ENCODE peak calls at places on chromosome 1, in five cellular contexts. C, A, Z, S and L are unnamed samples. For H3K36me3, the result is how much of the 10 kb centered on the place peaks cover.

GRCh38 chr1:245656189-245656717 is 501.5 kb downstream of the KIF26B start:
- DNase-seq in S (no peak), C (no peak), A (no peak), Z (no peak), L (no peak)

GRCh38 chr1:162230096-162230495 is 146.6 kb downstream of the SPATA46 start:
- DNase-seq in Z (no peak), S (no peak), C (peak), A (no peak), L (no peak)

GRCh38 chr1:245863566-245864184 is 643.4 kb downstream of the SMYD3 start:
- DNase-seq in S (no peak), C (no peak), Z (no peak), A (no peak), L (no peak)

GRCh38 chr1:29632436-29633270 is 396.3 kb downstream of the PTPRU start:
- DNase-seq in C (no peak), S (no peak), A (peak), Z (no peak), L (no peak)

GRCh38 chr1:207463021-207463420 is 8.9 kb downstream of the CR2 start:
- DNase-seq in A (no peak), C (peak), Z (no peak), S (no peak), L (no peak)

GRCh38 chr1:15966081-15966955 is 9.6 kb downstream of the ZBTB17 start:
- DNase-seq in S (no peak), C (no peak), Z (no peak), A (peak), L (peak)

GRCh38 chr1:63747445-63747844 is 26.4 kb upstream of the ROR1 start:
- DNase-seq in Z (no peak), S (no peak), C (no peak), A (no peak), L (no peak)

GRCh38 chr1:172761581-172762025 is 102.7 kb downstream of the FASLG start:
- DNase-seq in S (no peak), C (peak), A (no peak), Z (no peak), L (no peak)

GRCh38 chr1:152866321-152866720 is 6.5 kb downstream of the LCE7A start:
- DNase-seq in Z (no peak), C (no peak), A (no peak), S (no peak), L (no peak)

GRCh38 chr1:53732912-53733317 is 6.0 kb downstream of the GLIS1 start:
- DNase-seq in Z (no peak), A (no peak), C (peak), S (no peak), L (no peak)

GRCh38 chr1:36223373-36223995 is 759 bp upstream of the THRAP3 start:
- DNase-seq in A (peak), Z (no peak), C (peak), S (peak), L (peak)

GRCh38 chr1:152658649-152659048 is 4.5 kb upstream of the LCE2D start:
- DNase-seq in A (no peak), C (no peak), Z (no peak), S (no peak), L (no peak)

GRCh38 chr1:55552636-55553035 is 337.5 kb upstream of the USP24 start:
- DNase-seq in Z (no peak), A (no peak), S (no peak), C (no peak), L (no peak)

GRCh38 chr1:64744492-64745180 is at the start of gene RAVER2:
- DNase-seq in S (no peak), Z (peak), A (peak), C (peak), L (peak)

GRCh38 chr1:61270761-61271411 is 188.5 kb downstream of the NFIA start:
- DNase-seq in Z (no peak), C (no peak), A (no peak), S (no peak), L (no peak)

GRCh38 chr1:1340185-1340584 is 9.0 kb downstream of the DVL1 start:
- DNase-seq in A (no peak), C (no peak), S (no peak), Z (no peak), L (no peak)

GRCh38 chr1:53166912-53167311 is 24.5 kb upstream of the SLC1A7 start:
- DNase-seq in S (no peak), Z (no peak), A (no peak), C (no peak), L (no peak)

GRCh38 chr1:62040450-62040849 is 154.2 kb upstream of the L1TD1 start:
- DNase-seq in S (no peak), Z (no peak), A (no peak), C (no peak), L (no peak)

GRCh38 chr1:111856411-111857135 is 100.9 kb downstream of the DDX20 start:
- DNase-seq in A (no peak), Z (no peak), C (no peak), S (no peak), L (no peak)

GRCh38 chr1:111512132-111512874 is 8.9 kb upstream of the ADORA3 start:
- DNase-seq in Z (no peak), C (no peak), S (no peak), A (no peak), L (no peak)

GRCh38 chr1:234326493-234327366 is 46.5 kb upstream of the COA6 start:
- DNase-seq in C (peak), Z (no peak), A (no peak), S (no peak), L (peak)

GRCh38 chr1:207713529-207713928 is 38.3 kb upstream of the CD46 start:
- DNase-seq in C (no peak), S (no peak), A (no peak), Z (no peak), L (peak)

GRCh38 chr1:2789986-2790581 is 11.4 kb downstream of the TTC34 start:
- DNase-seq in Z (no peak), S (no peak), A (peak), C (no peak), L (no peak)

GRCh38 chr1:2853711-2854110 is 52.2 kb upstream of the TTC34 start:
- DNase-seq in Z (no peak), A (no peak), C (no peak), S (no peak), L (no peak)

GRCh38 chr1:225554216-225554812 is 98.6 kb downstream of the ENAH start:
- DNase-seq in A (no peak), S (no peak), Z (no peak), C (peak), L (no peak)

GRCh38 chr1:9466780-9467755 is 72.2 kb upstream of the SLC25A33 start:
- DNase-seq in S (no peak), A (no peak), C (peak), Z (peak), L (no peak)

GRCh38 chr1:11831945-11832725 is 15.4 kb downstream of the NPPA start:
- DNase-seq in Z (no peak), A (no peak), C (no peak), S (no peak), L (no peak)

GRCh38 chr1:10640079-10640578 is 156.3 kb downstream of the CASZ1 start:
- DNase-seq in Z (peak), S (no peak), C (no peak), A (no peak), L (no peak)

GRCh38 chr1:186424539-186424938 is 36.4 kb downstream of the PDC start:
- DNase-seq in Z (no peak), A (no peak), C (no peak), S (no peak), L (no peak)

GRCh38 chr1:9127395-9128160 is 1.3 kb downstream of the GPR157 start:
- DNase-seq in S (no peak), Z (no peak), A (no peak), C (peak), L (no peak)

GRCh38 chr1:153649137-153649866 is 9.2 kb upstream of the SNAPIN start:
- DNase-seq in Z (no peak), C (no peak), A (peak), S (no peak), L (no peak)

GRCh38 chr1:4778056-4778455 is 123.6 kb downstream of the AJAP1 start:
- DNase-seq in C (peak), Z (no peak), S (peak), A (no peak), L (no peak)

GRCh38 chr1:206693029-206693428 is 8.3 kb downstream of the MAPKAPK2 start:
- DNase-seq in C (peak), A (no peak), S (no peak), Z (no peak), L (no peak)

GRCh38 chr1:182725264-182725965 is 41.0 kb upstream of the RGS8 start:
- DNase-seq in Z (no peak), S (no peak), A (no peak), C (no peak), L (no peak)

DNA sequence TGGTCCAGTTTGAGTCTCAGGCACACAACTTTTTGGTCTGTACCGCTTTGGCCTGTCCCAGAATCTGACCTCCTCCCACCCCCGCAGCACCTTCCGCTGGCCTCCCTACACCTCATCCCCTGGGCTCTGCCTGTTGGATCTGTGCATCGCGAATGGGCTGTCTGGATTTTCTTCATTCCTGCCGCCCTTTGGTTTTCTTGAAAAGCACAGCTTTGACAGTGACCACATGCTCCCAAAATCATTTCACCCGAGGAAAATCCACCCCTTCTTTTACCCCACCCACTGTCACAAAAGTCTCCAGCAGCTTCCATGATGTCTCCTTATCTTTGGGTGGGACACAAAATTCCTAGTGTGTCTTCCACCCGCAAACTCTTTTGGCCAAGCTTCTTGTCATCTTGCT is 65.0 kb upstream of the SSX2IP start:
- DNase-seq in C (no peak), S (no peak), A (no peak), Z (no peak), L (no peak)
- TF ChIP-seq CTCF in C (no peak), S (no peak), A (no peak), Z (no peak), L (no peak)

GRCh38 chr1:179030130-179030529 is 4.4 kb downstream of the FAM20B start:
- DNase-seq in S (no peak), C (no peak), A (no peak), Z (no peak), L (no peak)
- H3K4me3 ChIP-seq in S (no peak), C (no peak), A (no peak), Z (no peak), L (no peak)

GRCh38 chr1:246988316-246988715 is 19.5 kb downstream of the ZNF695 start:
- DNase-seq in S (no peak), C (no peak), A (no peak), Z (no peak), L (no peak)
- H3K36me3 ChIP-seq in S (under half), C (half or more), A (under half), Z (under half), L (under half)

DNA sequence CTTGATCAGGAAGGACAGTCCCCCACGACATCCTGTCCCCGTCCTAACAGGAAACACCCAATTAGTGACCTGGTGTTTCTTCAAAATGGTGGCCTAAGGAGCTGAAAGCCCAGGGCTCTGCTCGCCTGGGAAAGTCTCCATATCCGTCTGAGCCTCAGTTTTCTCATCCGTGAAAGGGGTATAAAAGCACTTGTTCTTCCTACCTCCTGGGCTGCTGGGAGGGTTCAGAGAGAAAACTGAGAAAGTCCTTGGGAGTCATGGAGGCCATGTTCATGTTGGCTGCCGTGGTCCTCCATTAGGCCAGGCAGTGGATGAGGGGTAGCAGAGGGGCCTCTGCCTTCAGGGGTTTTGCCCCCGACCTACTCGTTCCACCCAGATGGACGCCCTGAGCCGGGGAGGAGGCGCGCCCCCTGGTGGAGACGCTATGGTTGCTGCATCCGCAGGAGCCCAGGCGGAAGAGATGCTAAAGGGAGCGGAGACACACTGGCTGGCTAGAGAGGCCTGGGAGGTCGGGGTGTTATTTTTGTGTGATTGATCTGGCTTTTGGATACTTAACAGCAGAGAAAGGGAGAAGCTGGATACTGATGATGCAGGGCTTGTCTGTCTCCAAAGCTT is 113.5 kb downstream of the PRDM2 start:
- DNase-seq in S (no peak), Z (no peak), A (no peak), C (no peak), L (no peak)
- TF ChIP-seq CTCF in S (peak), Z (no peak), A (peak), C (peak), L (peak)

DNA sequence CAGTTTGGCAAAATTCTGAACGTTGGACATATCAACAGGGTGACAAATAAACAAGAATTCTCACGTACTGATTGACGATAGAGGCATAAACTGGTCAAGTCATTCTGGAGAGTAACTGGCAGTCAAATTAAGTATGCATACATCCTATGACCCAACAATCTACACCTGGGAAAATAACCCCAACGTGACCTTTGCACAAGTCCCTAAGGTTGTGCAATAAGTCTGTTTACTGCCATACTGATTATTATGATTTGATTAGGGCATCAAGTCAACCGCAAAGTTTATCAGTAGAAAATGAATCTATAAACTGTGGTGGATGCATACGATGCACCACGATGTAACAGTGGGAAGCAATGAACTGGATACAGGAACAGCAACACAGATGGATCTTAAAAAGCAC is 40.8 kb upstream of the SEC16B start:
- DNase-seq in Z (no peak), S (no peak), C (no peak), A (no peak), L (no peak)
- H3K4me3 ChIP-seq in Z (no peak), S (no peak), C (no peak), A (no peak), L (no peak)

GRCh38 chr1:231594123-231594522 is 32.5 kb upstream of the DISC1 start:
- DNase-seq in Z (no peak), C (no peak), A (no peak), S (no peak), L (no peak)
- H3K36me3 ChIP-seq in Z (under half), C (under half), A (under half), S (under half), L (under half)

GRCh38 chr1:160360227-160360695 is 6.6 kb upstream of the NHLH1 start:
- DNase-seq in A (no peak), C (no peak), Z (no peak), S (no peak), L (no peak)
- TF ChIP-seq CTCF in A (no peak), C (no peak), Z (no peak), S (no peak), L (no peak)

GRCh38 chr1:38578444-38578951 is 281.1 kb downstream of the RRAGC start:
- DNase-seq in A (peak), Z (no peak), C (no peak), S (no peak), L (no peak)
- H3K4me3 ChIP-seq in A (peak), Z (peak), C (no peak), S (no peak), L (peak)

GRCh38 chr1:223019236-223019635 is 123.8 kb downstream of the TLR5 start:
- DNase-seq in Z (no peak), S (no peak), A (no peak), C (no peak), L (no peak)
- H3K36me3 ChIP-seq in Z (under half), S (under half), A (under half), C (under half), L (under half)

DNA sequence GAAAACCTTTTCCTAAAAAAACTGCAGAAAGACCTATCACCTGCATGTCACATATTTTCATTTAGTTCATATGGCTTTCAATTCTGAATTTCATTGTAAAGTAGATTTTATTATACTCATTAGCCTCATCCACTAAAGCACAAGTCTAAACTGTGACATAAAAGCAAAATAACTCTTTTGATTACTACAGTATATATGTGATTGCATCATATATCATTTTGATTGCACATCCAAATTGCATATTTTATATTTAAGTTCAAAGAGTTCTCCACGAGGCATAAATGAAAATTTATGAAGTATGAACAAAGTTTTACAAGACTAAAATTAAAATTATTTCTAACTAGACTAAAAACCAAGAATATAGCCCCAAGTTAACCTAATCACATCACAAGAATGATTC is 19.3 kb downstream of the PALMD start:
- DNase-seq in A (no peak), S (no peak), C (no peak), Z (no peak), L (no peak)
- TF ChIP-seq CTCF in A (no peak), S (no peak), C (no peak), Z (no peak), L (no peak)